ENCODE peak calls at places on chromosomes 5 and 9, in four cellular contexts. X is GM19239; B is transverse colon; C is CD8-positive, alpha-beta T cell. V is an unnamed sample.

GRCh38 chr5:149133795-149134777 is 7.2 kb upstream of the ABLIM3 start:
- DNase-seq in X (no peak), B (no peak), C (no peak), V (no peak)

GRCh38 chr9:86655147-86655546 is 292.2 kb downstream of the GAS1 start:
- DNase-seq in X (no peak), B (no peak), C (no peak), V (no peak)

GRCh38 chr9:88583901-88584596 is 49.1 kb downstream of the NXNL2 start:
- DNase-seq in X (no peak), B (no peak), C (no peak), V (no peak)

GRCh38 chr5:75603835-75604234 is 7.4 kb upstream of the ANKDD1B start:
- DNase-seq in X (no peak), B (no peak), C (no peak), V (no peak)

GRCh38 chr5:179207470-179207869 is 137.8 kb downstream of the ADAMTS2 start:
- DNase-seq in X (no peak), B (no peak), C (no peak), V (no peak)

GRCh38 chr5:81398741-81399140 is 4.8 kb upstream of the ACOT12 start:
- DNase-seq in X (no peak), B (no peak), C (no peak), V (no peak)

GRCh38 chr5:139650031-139650688 is 2.0 kb downstream of the CXXC5 start:
- DNase-seq in X (no peak), B (peak; percentile 55), C (no peak), V (no peak)

GRCh38 chr9:126173401-126173800 is 153.2 kb upstream of the MVB12B start:
- DNase-seq in X (no peak), B (no peak), C (no peak), V (no peak)

GRCh38 chr9:34374905-34375552 is 1.7 kb downstream of the MYORG start:
- DNase-seq in X (no peak), B (peak; percentile 87), C (no peak), V (peak; percentile 83)

GRCh38 chr9:70389188-70389587 is 25.3 kb downstream of the KLF9 start:
- DNase-seq in X (no peak), B (no peak), C (no peak), V (no peak)

GRCh38 chr9:136886610-136887597 is 588 bp downstream of the TRAF2 start:
- DNase-seq in X (peak; percentile 85), B (peak; percentile 44), C (peak; percentile 30), V (peak; percentile 65)

GRCh38 chr9:116979461-116979860 is 292.4 kb downstream of the TRIM32 start:
- DNase-seq in X (no peak), B (no peak), C (no peak), V (no peak)

GRCh38 chr5:167361841-167362240 is 929.6 kb upstream of the WWC1 start:
- DNase-seq in X (no peak), B (no peak), C (no peak), V (no peak)

GRCh38 chr5:75656311-75657003 is 45.2 kb downstream of the ANKDD1B start:
- DNase-seq in X (no peak), B (no peak), C (no peak), V (no peak)

GRCh38 chr5:157828031-157828948 is 30.7 kb downstream of the CLINT1 start:
- DNase-seq in X (no peak), B (no peak), C (no peak), V (no peak)

GRCh38 chr9:87678650-87679355 is 47.1 kb upstream of the CTSL start:
- DNase-seq in X (peak; percentile 31), B (peak; percentile 57), C (peak; percentile 29), V (peak; percentile 73)

GRCh38 chr9:105500108-105500766 is 52.4 kb downstream of the FSD1L start:
- DNase-seq in X (peak; percentile 19), B (no peak), C (no peak), V (no peak)

GRCh38 chr9:101601904-101602765 is 7.4 kb upstream of the PPP3R2 start:
- DNase-seq in X (peak; percentile 16), B (no peak), C (no peak), V (no peak)

GRCh38 chr5:124748687-124749594 is 2.5 kb upstream of the ZNF608 start:
- DNase-seq in X (peak; percentile 48), B (peak; percentile 87), C (no peak), V (peak; percentile 72)

GRCh38 chr9:12065050-12065449 is 628.1 kb upstream of the TYRP1 start:
- DNase-seq in X (no peak), B (no peak), C (no peak), V (no peak)

GRCh38 chr5:160071521-160072299 is 47.5 kb downstream of the PWWP2A start:
- DNase-seq in X (no peak), B (no peak), C (no peak), V (no peak)

GRCh38 chr9:86322973-86323644 is 31.1 kb downstream of the TUT7 start:
- DNase-seq in X (no peak), B (no peak), C (no peak), V (no peak)

GRCh38 chr5:53423724-53424123 is 56.7 kb upstream of the FST start:
- DNase-seq in X (no peak), B (no peak), C (no peak), V (no peak)

GRCh38 chr5:5665225-5666075 is 243.0 kb downstream of the ICE1 start:
- DNase-seq in X (no peak), B (no peak), C (no peak), V (no peak)

GRCh38 chr5:23223846-23224245 is 283.6 kb upstream of the PRDM9 start:
- DNase-seq in X (no peak), B (no peak), C (no peak), V (no peak)

GRCh38 chr5:54120473-54120872 is 189.9 kb downstream of the ARL15 start:
- DNase-seq in X (no peak), B (no peak), C (no peak), V (no peak)

V was measured in Peyer's patch.